ENCODE peak calls at places on chromosomes 7 and 10, in six cellular contexts. I is cardiac fibroblast, C is brain microvascular endothelial cell, P is fibroblast of lung, U is lower leg skin, A is Calu3. K is an unnamed sample.

GRCh38 chr10:24952701-24953349 is 419 bp upstream of the PRTFDC1 start:
- DNase-seq in I (peak), C (peak), P (peak), U (peak), A (peak), K (peak)

GRCh38 chr10:66928000-66928770 is 2.3 kb downstream of the LRRTM3 start:
- DNase-seq in I (peak), C (peak), P (peak), U (no peak), A (no peak), K (no peak)

GRCh38 chr7:146864644-146865043 is 748.0 kb downstream of the CNTNAP2 start:
- DNase-seq in I (no peak), C (no peak), P (no peak), U (no peak), A (no peak), K (no peak)

GRCh38 chr7:30933124-30933893 is 21.7 kb downstream of the AQP1 start:
- DNase-seq in I (no peak), C (no peak), P (no peak), U (no peak), A (no peak), K (no peak)

GRCh38 chr7:144508702-144509101 is 105.2 kb upstream of the NOBOX start:
- DNase-seq in I (no peak), C (no peak), P (no peak), U (no peak), A (no peak), K (no peak)

GRCh38 chr7:136878878-136879277 is 10.4 kb downstream of the CHRM2 start:
- DNase-seq in I (no peak), C (no peak), P (peak), U (no peak), A (no peak), K (no peak)

GRCh38 chr7:44769381-44770209 is 20.9 kb downstream of the ZMIZ2 start:
- DNase-seq in I (peak), C (peak), P (peak), U (no peak), A (no peak), K (no peak)

GRCh38 chr7:128922496-128923410 is 12.2 kb upstream of the KCP start:
- DNase-seq in I (no peak), C (no peak), P (no peak), U (peak), A (no peak), K (no peak)

GRCh38 chr7:8217200-8218068 is 44.5 kb downstream of the ICA1 start:
- DNase-seq in I (peak), C (peak), P (peak), U (no peak), A (peak), K (no peak)

GRCh38 chr7:15461576-15461975 is 100.2 kb downstream of the AGMO start:
- DNase-seq in I (peak), C (peak), P (peak), U (no peak), A (no peak), K (no peak)

GRCh38 chr10:86688398-86688921 is 20.1 kb downstream of the LDB3 start:
- DNase-seq in I (peak), C (peak), P (peak), U (peak), A (peak), K (no peak)

GRCh38 chr7:15963206-15963605 is 276.7 kb upstream of the MEOX2 start:
- DNase-seq in I (no peak), C (no peak), P (no peak), U (no peak), A (no peak), K (no peak)

GRCh38 chr10:71270301-71270777 is 48.7 kb upstream of the SLC29A3 start:
- DNase-seq in I (peak), C (peak), P (peak), U (no peak), A (peak), K (no peak)

GRCh38 chr7:23334482-23335056 is 35.4 kb downstream of the MALSU1 start:
- DNase-seq in I (peak), C (peak), P (peak), U (no peak), A (peak), K (no peak)

GRCh38 chr10:33334839-33335549 is 527 bp upstream of the NRP1 start:
- DNase-seq in I (peak), C (peak), P (peak), U (peak), A (peak), K (peak)

GRCh38 chr7:152666078-152666477 is 9.9 kb downstream of the XRCC2 start:
- DNase-seq in I (no peak), C (no peak), P (no peak), U (no peak), A (no peak), K (no peak)

GRCh38 chr10:26214004-26214403 is 2.6 kb upstream of the GAD2 start:
- DNase-seq in I (no peak), C (no peak), P (no peak), U (no peak), A (no peak), K (no peak)

GRCh38 chr7:179209-179681 is 13.1 kb upstream of the FAM20C start:
- DNase-seq in I (no peak), C (no peak), P (no peak), U (no peak), A (no peak), K (no peak)

GRCh38 chr10:99304857-99305220 is 24.3 kb upstream of the CNNM1 start:
- DNase-seq in I (no peak), C (no peak), P (no peak), U (no peak), A (no peak), K (no peak)

GRCh38 chr7:75984130-75985008 is 10.0 kb downstream of the TMEM120A start:
- DNase-seq in I (no peak), C (no peak), P (no peak), U (no peak), A (no peak), K (no peak)

GRCh38 chr10:84988011-84988410 is 659.6 kb downstream of the CCSER2 start:
- DNase-seq in I (no peak), C (no peak), P (no peak), U (no peak), A (no peak), K (no peak)

GRCh38 chr7:41969713-41970112 is 266.8 kb upstream of the INHBA start:
- DNase-seq in I (no peak), C (no peak), P (peak), U (no peak), A (no peak), K (no peak)

GRCh38 chr7:99146979-99147378 is 3.1 kb upstream of the SMURF1 start:
- DNase-seq in I (no peak), C (no peak), P (no peak), U (no peak), A (no peak), K (no peak)

GRCh38 chr10:3982746-3983442 is 197.9 kb upstream of the KLF6 start:
- DNase-seq in I (no peak), C (no peak), P (peak), U (no peak), A (no peak), K (no peak)

GRCh38 chr7:111198255-111198654 is 107.3 kb downstream of the LRRN3 start:
- DNase-seq in I (peak), C (peak), P (peak), U (no peak), A (peak), K (no peak)

GRCh38 chr10:131790021-131790420 is 110.8 kb upstream of the PPP2R2D start:
- DNase-seq in I (no peak), C (no peak), P (no peak), U (peak), A (no peak), K (no peak)

DNA sequence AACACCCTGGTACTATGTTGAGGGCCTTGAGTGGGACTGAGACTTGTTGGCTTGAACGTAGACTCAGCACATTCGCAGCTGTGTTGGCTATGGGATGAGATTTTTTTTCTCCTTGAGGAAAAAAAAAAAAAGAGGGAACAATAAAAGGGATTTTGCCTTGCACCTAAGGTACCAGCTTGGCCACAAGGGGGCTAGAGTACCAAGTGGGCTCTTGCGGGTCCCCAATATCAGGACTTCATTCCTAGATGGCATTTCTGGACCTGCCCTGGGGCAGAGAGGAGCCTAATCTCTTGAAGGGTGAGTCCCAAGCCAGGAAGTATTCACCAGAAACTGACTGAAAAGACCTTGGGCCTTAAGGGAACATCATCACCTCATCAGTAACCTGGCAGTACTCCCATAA is 1083.6 kb upstream of the PHF14 start:
- DNase-seq in I (no peak), C (no peak), P (no peak), U (no peak), A (no peak), K (no peak)
- TF ChIP-seq CTCF in I (no peak), C (no peak), P (no peak), U (no peak), A (no peak), K (peak)

GRCh38 chr10:63673246-63673645 is 152.0 kb downstream of the REEP3 start:
- DNase-seq in I (no peak), C (no peak), P (no peak), U (no peak), A (no peak), K (no peak)
- TF ChIP-seq CTCF in I (no peak), C (no peak), P (no peak), U (no peak), A (no peak), K (no peak)

DNA sequence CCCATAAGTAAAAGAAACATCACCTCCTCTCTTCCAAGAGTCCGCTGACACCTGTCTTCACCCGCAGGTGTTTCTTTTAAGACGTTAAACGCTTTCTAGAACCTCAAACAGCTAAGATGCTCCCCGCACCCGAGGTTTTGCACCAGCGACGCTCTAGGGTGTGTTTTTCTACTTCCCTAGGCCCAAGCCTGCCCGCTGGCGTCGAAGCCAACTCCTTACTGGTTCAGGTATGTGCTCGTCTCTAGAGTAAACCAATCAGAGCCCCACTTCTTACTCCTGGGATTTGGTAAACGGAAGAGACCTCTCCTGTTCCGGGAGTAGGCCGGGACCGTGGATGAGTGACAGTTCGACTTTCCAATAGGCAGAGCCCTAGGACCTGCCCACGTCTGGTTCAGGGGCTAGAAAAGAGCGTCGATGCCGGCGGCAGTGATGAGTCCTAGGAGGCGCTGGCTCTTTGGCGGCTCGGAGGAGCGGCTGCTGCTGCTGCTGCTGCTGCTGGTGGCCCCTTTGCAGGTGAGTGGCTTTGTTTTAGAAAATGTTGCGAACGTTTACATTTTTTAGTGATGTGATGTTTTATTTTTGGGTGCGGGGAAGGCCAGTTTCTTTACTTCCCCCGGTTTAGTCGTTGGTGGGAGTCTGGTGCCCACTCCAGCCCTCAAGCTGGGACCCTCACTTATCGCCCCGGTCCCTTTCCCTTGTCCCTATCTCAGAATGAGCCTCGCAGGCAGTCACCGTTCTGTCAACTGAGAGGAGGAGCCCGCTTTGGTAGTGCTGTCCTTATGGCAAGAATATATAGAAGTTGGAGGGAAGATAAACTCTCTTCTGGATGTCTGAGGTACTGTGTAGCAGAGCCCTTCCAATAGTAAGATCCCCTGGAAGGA is at the start of gene BPGM:
- DNase-seq in I (peak), C (peak), P (peak), U (peak), A (peak), K (peak)
- TF ChIP-seq CTCF in I (peak), C (peak), P (no peak), U (no peak), A (no peak), K (peak)

DNA sequence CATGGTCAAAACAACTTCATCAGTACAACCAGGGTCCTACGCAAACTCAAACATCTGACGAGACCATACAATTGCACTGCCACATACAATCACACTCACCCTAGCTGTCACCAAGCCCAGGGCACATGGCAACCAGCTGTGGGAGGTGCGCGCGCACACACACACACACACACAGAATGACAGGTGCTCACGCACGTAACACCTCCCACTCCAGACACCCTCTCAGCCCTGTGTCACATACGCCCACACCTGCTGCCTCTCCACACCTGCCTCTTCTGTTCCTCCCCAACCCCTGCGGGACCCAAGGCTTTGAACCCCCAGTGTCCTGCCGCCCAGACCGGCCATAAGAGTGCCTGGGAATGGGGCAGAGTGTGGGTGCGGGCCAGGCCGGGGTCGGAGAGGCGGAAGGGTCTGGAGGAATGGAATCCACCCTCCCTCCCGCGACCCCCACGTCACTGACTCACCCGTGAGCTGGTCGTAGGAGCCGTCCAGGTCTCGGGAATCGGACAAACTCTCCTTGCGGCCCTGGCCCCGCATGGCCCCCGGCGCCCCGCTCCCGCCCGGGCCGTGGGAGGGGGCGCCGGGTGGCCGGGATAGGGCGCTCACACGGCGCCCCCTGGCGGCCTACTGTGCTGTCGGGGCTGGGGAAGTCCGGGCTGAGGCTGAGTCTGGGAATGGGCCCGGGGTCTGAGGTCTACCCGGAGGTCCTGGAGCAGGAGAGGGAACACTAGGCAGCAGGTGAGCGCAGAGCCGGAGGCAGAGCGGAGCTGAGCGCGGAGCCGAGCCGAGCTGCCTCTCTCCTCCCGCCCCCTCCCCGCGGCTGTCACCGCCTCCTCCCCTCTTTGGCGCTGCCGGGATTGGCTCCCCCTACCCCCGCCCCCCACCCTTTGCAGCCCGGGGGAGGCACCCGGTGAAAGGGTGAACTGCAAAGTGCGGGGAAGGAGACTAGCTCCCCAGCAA is at the start of gene KCNIP2:
- DNase-seq in I (peak), C (no peak), P (no peak), U (no peak), A (peak), K (peak)
- TF ChIP-seq CTCF in I (peak), C (peak), P (peak), U (no peak), A (peak), K (peak)

GRCh38 chr7:94595717-94596116 is 60.2 kb downstream of the SGCE start:
- DNase-seq in I (no peak), C (no peak), P (no peak), U (no peak), A (no peak), K (no peak)
- TF ChIP-seq CTCF in I (no peak), C (no peak), P (no peak), U (no peak), A (no peak), K (no peak)

DNA sequence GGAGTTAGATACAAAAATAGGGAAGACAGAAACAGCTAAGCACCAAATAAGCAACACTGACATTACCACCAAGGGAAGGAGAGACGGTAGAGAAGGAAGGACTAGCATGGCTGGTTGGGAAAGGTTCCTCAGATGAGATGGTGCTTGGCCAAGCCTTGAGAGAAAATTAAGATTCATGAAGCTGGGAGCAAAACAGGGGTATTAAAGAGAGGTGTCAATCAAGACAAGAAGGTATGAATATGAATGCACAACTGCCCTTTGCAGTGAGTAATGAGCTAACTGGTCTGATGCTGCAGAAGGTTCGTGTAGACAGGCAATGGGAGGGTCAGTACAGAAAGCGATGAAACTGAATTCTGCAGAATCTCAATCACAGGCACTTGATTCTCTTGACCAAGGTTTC is 67.7 kb downstream of the SLC37A3 start:
- DNase-seq in I (no peak), C (no peak), P (no peak), U (no peak), A (no peak), K (no peak)
- TF ChIP-seq CTCF in I (no peak), C (no peak), P (no peak), U (no peak), A (no peak), K (no peak)

GRCh38 chr7:138429577-138430250 is 30.3 kb upstream of the TRIM24 start:
- DNase-seq in I (no peak), C (no peak), P (peak), U (no peak), A (no peak), K (no peak)

DNA sequence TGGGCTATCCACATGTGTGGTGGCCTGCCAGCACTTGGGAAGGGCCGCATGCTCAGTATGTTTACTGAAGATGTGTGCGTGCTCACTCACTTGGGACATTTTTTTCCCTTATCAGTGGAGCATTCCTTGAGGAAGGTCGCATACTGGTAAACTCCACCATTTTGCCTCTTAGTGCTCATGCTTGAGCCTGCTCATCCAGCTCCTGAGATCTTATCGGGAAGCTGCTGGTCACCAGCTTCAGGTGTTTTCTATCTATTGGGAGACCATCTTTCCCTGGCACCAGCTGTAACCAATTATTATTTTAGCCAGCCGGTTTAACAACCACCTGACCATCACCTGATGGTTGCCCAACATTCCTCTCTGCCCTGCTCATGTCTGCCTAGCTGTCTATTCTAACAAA is 35.0 kb upstream of the TRIM24 start:
- DNase-seq in I (no peak), C (no peak), P (no peak), U (no peak), A (no peak), K (no peak)
- TF ChIP-seq CTCF in I (no peak), C (no peak), P (no peak), U (no peak), A (no peak), K (no peak)

DNA sequence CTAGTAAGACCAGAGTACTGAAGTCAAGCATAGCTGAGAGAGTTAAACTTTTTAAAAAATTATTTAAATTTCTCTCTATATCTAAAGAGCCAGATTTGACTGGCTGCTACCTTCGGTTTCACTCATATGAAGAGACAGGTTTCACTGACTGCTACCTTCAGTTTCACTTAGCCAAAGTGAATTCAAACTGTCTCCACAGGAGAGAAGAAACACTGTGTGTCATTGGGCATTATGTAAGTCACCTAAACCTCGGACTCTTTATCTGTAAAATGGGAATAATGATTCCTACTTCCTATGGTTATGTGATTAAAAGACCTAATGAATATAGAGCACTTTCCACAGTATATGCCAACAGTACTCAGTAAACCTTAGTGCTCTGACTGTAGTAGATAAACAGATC is 41.6 kb upstream of the MET start:
- DNase-seq in I (no peak), C (no peak), P (no peak), U (no peak), A (no peak), K (no peak)
- TF ChIP-seq CTCF in I (no peak), C (no peak), P (no peak), U (no peak), A (no peak), K (no peak)

DNA sequence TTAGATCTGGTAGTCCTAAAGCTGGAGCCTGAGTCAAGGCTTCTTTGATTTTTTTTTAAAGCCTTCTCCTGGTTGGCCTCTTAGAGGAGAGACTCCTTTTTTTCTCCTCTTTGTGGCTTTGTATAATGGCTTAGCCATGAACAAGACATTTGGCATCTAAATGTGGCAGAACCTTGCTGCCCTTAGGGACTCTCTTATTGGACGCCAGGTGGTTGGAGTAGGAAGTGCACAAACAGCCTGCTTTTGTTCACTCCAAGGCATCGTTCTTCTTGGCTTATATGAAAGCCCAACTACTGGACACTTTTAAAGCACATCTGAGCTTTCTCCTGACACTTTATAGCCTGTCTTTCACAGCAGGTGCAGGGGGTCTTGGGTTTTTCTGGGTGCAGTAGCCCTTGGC is 25.0 kb downstream of the ZPBP start:
- DNase-seq in I (peak), C (no peak), P (peak), U (no peak), A (peak), K (no peak)
- TF ChIP-seq CTCF in I (no peak), C (no peak), P (no peak), U (no peak), A (peak), K (peak)